ENCODE peak calls at places on chromosomes 11 and 22, in nine cellular contexts. Y, A, Q, O, M, H, Z, R and G are unnamed samples.

GRCh38 chr11:34030386-34030785 is 21.1 kb upstream of the CAPRIN1 start:
- DNase-seq in Z (no peak), Y (no peak), O (no peak), A (no peak), M (no peak), H (no peak), R (no peak), Q (no peak), G (no peak)

GRCh38 chr11:114774599-114775365 is 96.5 kb downstream of the NXPE2 start:
- DNase-seq in M (peak; percentile 82), R (no peak), Y (no peak), Z (peak; percentile 62), H (no peak), O (no peak), A (peak; percentile 82), Q (no peak), G (peak; percentile 76)

GRCh38 chr11:123798513-123799252 is 7.5 kb downstream of the OR6M1 start:
- DNase-seq in Z (no peak), Q (no peak), H (no peak), A (no peak), R (no peak), M (no peak), O (no peak), Y (no peak), G (no peak)

GRCh38 chr11:116600930-116601329 is 171.9 kb downstream of the BUD13 start:
- DNase-seq in Z (no peak), Y (no peak), H (no peak), M (no peak), Q (no peak), O (no peak), R (no peak), A (no peak), G (no peak)

GRCh38 chr11:121500275-121500674 is 47.5 kb upstream of the SORL1-AS1 start:
- DNase-seq in M (no peak), Y (no peak), O (no peak), Z (no peak), H (no peak), R (no peak), Q (no peak), A (no peak), G (no peak)

GRCh38 chr11:8649361-8649760 is 33.1 kb downstream of the TRIM66 start:
- DNase-seq in A (no peak), Z (no peak), H (no peak), O (no peak), Y (peak; percentile 23), Q (no peak), M (no peak), R (no peak), G (no peak)

GRCh38 chr22:45163074-45163416 is 680 bp upstream of the NUP50 start:
- DNase-seq in Q (no peak), M (peak; percentile 24), A (no peak), O (no peak), Z (peak; percentile 36), R (no peak), H (no peak), Y (no peak), G (peak; percentile 34)

GRCh38 chr11:125457814-125458343 is 38.2 kb downstream of the FEZ1 start:
- DNase-seq in M (no peak), A (no peak), R (no peak), O (no peak), Z (peak; percentile 9), Q (no peak), H (no peak), Y (peak; percentile 48), G (peak; percentile 23)

GRCh38 chr11:124108158-124108557 is 7.1 kb upstream of the VWA5A start:
- DNase-seq in A (peak; percentile 14), Q (no peak), O (no peak), M (peak; percentile 32), Z (peak; percentile 53), Y (no peak), H (no peak), R (no peak), G (no peak)

GRCh38 chr11:77101043-77101537 is 1.6 kb upstream of the OMP start:
- DNase-seq in O (no peak), R (no peak), Y (no peak), Z (peak; percentile 20), H (no peak), A (no peak), Q (no peak), M (no peak), G (no peak)

GRCh38 chr11:91305402-91305801 is 919.2 kb upstream of the FAT3 start:
- DNase-seq in R (no peak), M (no peak), Z (no peak), Y (no peak), Q (no peak), H (no peak), O (no peak), A (no peak), G (no peak)

GRCh38 chr11:72721689-72722049 is 30.5 kb downstream of the ARAP1 start:
- DNase-seq in A (no peak), Y (no peak), O (no peak), Q (no peak), H (no peak), M (no peak), R (peak; percentile 25), Z (peak; percentile 68), G (no peak)

GRCh38 chr11:112179601-112180000 is 4.3 kb downstream of the BCO2 start:
- DNase-seq in M (no peak), R (no peak), Y (no peak), A (no peak), O (no peak), H (no peak), Q (peak; percentile 28), Z (no peak), G (no peak)

GRCh38 chr11:86574493-86575207 is 97.8 kb downstream of the ME3 start:
- DNase-seq in Z (no peak), A (no peak), O (no peak), Y (no peak), R (no peak), Q (no peak), H (no peak), M (no peak), G (no peak)